ENCODE peak calls at places on chromosomes 5 and 9, in six cellular contexts. W is heart right ventricle, Z is neuronal stem cell, V is pancreas, S is IMR-90, R is heart left ventricle. A is an unnamed sample. For H3K4me1, the result is how much of the 10 kb centered on the place peaks cover.

GRCh38 chr5:13478831-13479465 is 465.5 kb downstream of the DNAH5 start:
- DNase-seq in W (no peak), Z (peak), V (no peak), S (peak), R (no peak), A (no peak)

GRCh38 chr5:93821892-93822291 is 80.5 kb upstream of the POU5F2 start:
- DNase-seq in W (no peak), Z (peak), V (no peak), S (no peak), R (no peak), A (no peak)

GRCh38 chr5:123559434-123559775 is 47.4 kb downstream of the CSNK1G3 start:
- DNase-seq in W (no peak), Z (no peak), V (no peak), S (no peak), R (no peak), A (peak)

GRCh38 chr5:156929366-156929948 is 33.6 kb downstream of the TIMD4 start:
- DNase-seq in W (no peak), Z (no peak), V (no peak), S (no peak), R (no peak), A (no peak)

GRCh38 chr5:92268343-92268742 is 885.2 kb upstream of the ARRDC3 start:
- DNase-seq in W (no peak), Z (no peak), V (no peak), S (no peak), R (no peak), A (no peak)

GRCh38 chr9:128045876-128046275 is 21.2 kb downstream of the NAIF1 start:
- DNase-seq in W (no peak), Z (no peak), V (no peak), S (no peak), R (no peak), A (no peak)

GRCh38 chr5:179762079-179762780 is 29.6 kb downstream of the MAML1 start:
- DNase-seq in W (no peak), Z (no peak), V (no peak), S (no peak), R (no peak), A (no peak)

GRCh38 chr9:136015656-136016055 is 54.5 kb upstream of the UBAC1 start:
- DNase-seq in W (no peak), Z (no peak), V (no peak), S (no peak), R (no peak), A (no peak)

GRCh38 chr9:136439550-136440408 is at the start of gene INPP5E:
- DNase-seq in W (peak), Z (peak), V (peak), S (peak), R (peak), A (peak)

GRCh38 chr9:119368179-119368578 is 1.1 kb downstream of the BRINP1 start:
- DNase-seq in W (no peak), Z (no peak), V (no peak), S (no peak), R (no peak), A (no peak)

GRCh38 chr5:124735169-124735858 is 11.1 kb downstream of the ZNF608 start:
- DNase-seq in W (peak), Z (no peak), V (no peak), S (no peak), R (no peak), A (peak)

GRCh38 chr5:51381801-51382507 is 1.3 kb upstream of the ISL1 start:
- DNase-seq in W (no peak), Z (peak), V (no peak), S (no peak), R (no peak), A (no peak)

GRCh38 chr5:6568383-6568782 is 64.5 kb downstream of the NSUN2 start:
- DNase-seq in W (no peak), Z (no peak), V (peak), S (no peak), R (peak), A (no peak)

GRCh38 chr5:165201364-165202143 is 1696.1 kb downstream of the MAT2B start:
- DNase-seq in W (no peak), Z (no peak), V (no peak), S (peak), R (no peak), A (peak)

GRCh38 chr5:151659001-151659754 is 27.5 kb downstream of the SPARC start:
- DNase-seq in W (peak), Z (peak), V (peak), S (peak), R (peak), A (peak)

GRCh38 chr5:42943931-42944631 is 96.0 kb downstream of the ANXA2R start:
- DNase-seq in W (peak), Z (peak), V (no peak), S (peak), R (no peak), A (peak)

GRCh38 chr5:169216864-169217263 is 84.1 kb downstream of the SLIT3 start:
- DNase-seq in W (no peak), Z (no peak), V (no peak), S (no peak), R (no peak), A (no peak)

GRCh38 chr5:53303105-53303504 is 177.3 kb upstream of the FST start:
- DNase-seq in W (no peak), Z (no peak), V (no peak), S (peak), R (no peak), A (peak)

GRCh38 chr5:133868946-133869674 is 99.3 kb downstream of the C5orf15 start:
- DNase-seq in W (peak), Z (peak), V (peak), S (peak), R (peak), A (peak)

GRCh38 chr5:50501510-50502209 is 60.6 kb upstream of the EMB start:
- DNase-seq in W (no peak), Z (no peak), V (no peak), S (no peak), R (no peak), A (no peak)

GRCh38 chr5:153926201-153926600 is 112.5 kb downstream of the FAM114A2 start:
- DNase-seq in W (no peak), Z (no peak), V (no peak), S (no peak), R (no peak), A (no peak)

GRCh38 chr9:93071464-93071863 is 13.0 kb downstream of the SUSD3 start:
- DNase-seq in W (no peak), Z (no peak), V (no peak), S (peak), R (no peak), A (peak)

GRCh38 chr9:68678430-68678829 is 26.6 kb upstream of the PIP5K1B start:
- DNase-seq in W (no peak), Z (no peak), V (no peak), S (peak), R (no peak), A (no peak)

GRCh38 chr9:83343366-83343765 is 194.8 kb downstream of the FRMD3 start:
- DNase-seq in W (no peak), Z (no peak), V (no peak), S (no peak), R (no peak), A (no peak)

GRCh38 chr5:434443-435146 is 8.4 kb upstream of the EXOC3 start:
- DNase-seq in W (no peak), Z (no peak), V (no peak), S (no peak), R (no peak), A (no peak)

GRCh38 chr5:27008604-27009564 is 29.5 kb downstream of the CDH9 start:
- DNase-seq in W (no peak), Z (no peak), V (no peak), S (no peak), R (no peak), A (no peak)

GRCh38 chr9:132946624-132947295 is 2.3 kb upstream of the TSC1 start:
- DNase-seq in W (no peak), Z (peak), V (no peak), S (peak), R (no peak), A (peak)

GRCh38 chr9:116337015-116337414 is 183.4 kb downstream of the PAPPA start:
- DNase-seq in W (no peak), Z (no peak), V (no peak), S (peak), R (no peak), A (peak)

GRCh38 chr9:108142504-108143201 is 653.1 kb upstream of the KLF4 start:
- DNase-seq in W (peak), Z (peak), V (no peak), S (peak), R (peak), A (peak)

GRCh38 chr5:166750376-166750775 is 1541.1 kb upstream of the WWC1 start:
- DNase-seq in W (no peak), Z (no peak), V (no peak), S (no peak), R (no peak), A (no peak)

GRCh38 chr5:59917121-59917520 is 23.6 kb upstream of the PDE4D start:
- DNase-seq in W (no peak), Z (no peak), V (no peak), S (no peak), R (no peak), A (no peak)

GRCh38 chr9:121989010-121989409 is 104.1 kb downstream of the TTLL11 start:
- DNase-seq in W (no peak), Z (peak), V (no peak), S (peak), R (peak), A (no peak)

GRCh38 chr9:136220017-136220729 is 15.2 kb upstream of the LHX3 start:
- DNase-seq in W (no peak), Z (no peak), V (no peak), S (peak), R (no peak), A (peak)

GRCh38 chr9:97740848-97741821 is 44.0 kb upstream of the XPA start:
- DNase-seq in W (peak), Z (peak), V (peak), S (peak), R (peak), A (peak)

GRCh38 chr5:133763744-133764143 is 151.4 kb upstream of the FSTL4 start:
- DNase-seq in W (no peak), Z (no peak), V (no peak), S (no peak), R (no peak), A (no peak)

GRCh38 chr9:105007143-105007542 is 79.2 kb upstream of the ABCA1 start:
- DNase-seq in W (no peak), Z (no peak), V (peak), S (peak), R (no peak), A (peak)

GRCh38 chr9:85417674-85418073 is 324.1 kb downstream of the AGTPBP1 start:
- DNase-seq in W (no peak), Z (no peak), V (no peak), S (no peak), R (no peak), A (no peak)

GRCh38 chr9:95750725-95751644 is 124.5 kb upstream of the ERCC6L2 start:
- DNase-seq in W (no peak), Z (no peak), V (no peak), S (no peak), R (no peak), A (no peak)

DNA sequence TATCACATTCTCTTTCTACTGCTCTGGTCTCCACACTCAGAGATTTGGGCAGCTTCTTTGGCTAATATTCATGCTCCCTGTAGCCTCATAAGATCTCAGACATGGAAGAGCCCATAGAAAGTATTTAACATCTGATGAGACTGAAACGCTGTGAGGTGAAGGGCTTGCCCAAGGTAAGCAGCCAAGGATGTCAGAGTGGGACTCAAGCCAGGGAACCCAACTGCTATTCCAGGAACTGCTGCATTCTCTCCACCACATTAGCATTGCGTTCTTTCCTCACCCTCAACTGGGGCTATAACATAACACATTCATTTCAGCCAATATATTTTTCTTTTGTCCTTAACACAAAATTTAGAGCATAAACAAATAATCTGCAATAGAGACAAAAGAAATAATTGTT is 3.8 kb downstream of the ADRB2 start:
- DNase-seq in W (no peak), Z (no peak), V (no peak), S (no peak), R (peak), A (no peak)
- H3K4me1 ChIP-seq in W (half or more), Z (under half), V (under half), S (under half), R (under half), A (under half)

GRCh38 chr9:129736334-129736733 is 16.5 kb downstream of the PTGES start:
- DNase-seq in W (no peak), Z (no peak), V (no peak), S (no peak), R (no peak), A (no peak)
- H3K4me1 ChIP-seq in W (under half), Z (under half), V (under half), S (under half), R (under half), A (under half)

GRCh38 chr5:83471405-83472212 is at the start of gene VCAN:
- DNase-seq in W (peak), Z (peak), V (peak), S (peak), R (peak), A (peak)

GRCh38 chr5:83470920-83471404 is 582 bp upstream of the VCAN start:
- DNase-seq in W (no peak), Z (no peak), V (no peak), S (no peak), R (no peak), A (no peak)

GRCh38 chr5:83470516-83470915 is 1.0 kb upstream of the VCAN start:
- DNase-seq in W (no peak), Z (no peak), V (no peak), S (no peak), R (no peak), A (no peak)

GRCh38 chr5:83467315-83468044 is 4.1 kb upstream of the VCAN start:
- DNase-seq in W (peak), Z (no peak), V (no peak), S (peak), R (peak), A (peak)

GRCh38 chr5:83469075-83469474 is 2.5 kb upstream of the VCAN start:
- DNase-seq in W (no peak), Z (no peak), V (no peak), S (no peak), R (no peak), A (no peak)
- H3K4me1 ChIP-seq in W (under half), Z (under half), V (under half), S (under half), R (under half), A (under half)

GRCh38 chr5:140228364-140228837 is 53.4 kb downstream of the CYSTM1 start:
- DNase-seq in W (no peak), Z (no peak), V (no peak), S (no peak), R (peak), A (no peak)
- H3K4me1 ChIP-seq in W (under half), Z (under half), V (under half), S (under half), R (under half), A (under half)

DNA sequence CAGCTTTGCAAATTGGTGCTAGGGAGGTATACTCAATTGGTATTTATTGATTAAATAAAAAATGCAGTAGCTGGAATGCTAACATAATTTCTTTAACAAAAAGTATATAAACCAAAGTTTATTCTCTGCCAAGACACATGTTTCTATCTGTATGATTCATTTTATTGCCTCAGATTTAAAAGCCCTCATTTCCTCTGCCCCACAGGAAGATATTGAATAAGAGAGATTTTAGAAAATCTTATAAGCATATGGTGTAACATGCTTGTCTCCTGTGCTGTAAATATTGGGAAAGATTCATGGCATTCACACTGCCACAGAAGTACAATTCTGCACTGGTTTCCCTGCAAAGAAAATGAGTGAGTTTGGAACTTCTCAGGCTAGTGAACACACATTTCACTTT is 134.9 kb upstream of the FBXL7 start:
- DNase-seq in W (no peak), Z (no peak), V (no peak), S (no peak), R (no peak), A (no peak)
- H3K4me1 ChIP-seq in W (under half), Z (under half), V (under half), S (under half), R (under half), A (under half)

GRCh38 chr5:39201795-39202593 is 17.4 kb downstream of the FYB1 start:
- DNase-seq in W (no peak), Z (no peak), V (no peak), S (no peak), R (no peak), A (no peak)
- H3K4me1 ChIP-seq in W (under half), Z (under half), V (under half), S (under half), R (under half), A (under half)

GRCh38 chr9:110357510-110357909 is 19.8 kb upstream of the TXNDC8 start:
- DNase-seq in W (no peak), Z (no peak), V (no peak), S (no peak), R (no peak), A (no peak)
- H3K4me1 ChIP-seq in W (under half), Z (under half), V (under half), S (under half), R (under half), A (under half)

DNA sequence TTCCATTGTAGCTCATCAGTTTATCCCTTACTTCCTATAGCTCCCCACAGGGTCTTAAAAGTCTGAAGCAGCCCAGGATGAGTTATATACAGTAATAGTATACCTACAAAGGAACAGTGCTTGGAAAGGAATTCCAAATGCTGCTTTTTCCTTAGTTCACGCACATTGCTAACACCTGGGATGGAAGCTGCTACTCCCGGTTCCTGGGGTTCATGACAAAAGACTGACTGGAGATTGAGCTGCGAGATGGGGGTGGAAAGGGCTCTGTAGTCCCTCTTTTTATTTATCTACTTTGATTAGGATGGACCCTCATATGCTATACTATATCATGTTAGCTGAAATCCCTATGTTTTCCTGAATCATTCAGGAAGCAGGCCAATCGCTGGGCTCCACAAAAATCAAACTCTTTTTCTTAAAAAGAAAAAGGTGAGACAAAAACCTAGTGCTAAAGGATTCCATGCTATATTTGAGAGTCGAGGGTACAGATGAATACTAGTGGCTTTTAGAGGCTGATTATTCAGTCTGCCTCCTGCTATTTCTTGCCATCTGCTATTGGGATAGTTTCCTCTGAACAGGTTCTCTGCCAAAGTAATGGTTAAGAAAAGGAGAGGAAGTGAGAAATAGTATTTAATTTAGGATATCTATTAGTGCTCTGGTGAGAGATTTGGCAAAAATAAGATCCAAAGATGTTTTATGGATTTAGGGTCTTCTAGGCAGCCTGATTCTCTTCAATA is 81.2 kb downstream of the MRPS27 start:
- DNase-seq in W (no peak), Z (no peak), V (no peak), S (no peak), R (no peak), A (no peak)
- H3K4me1 ChIP-seq in W (under half), Z (under half), V (under half), S (under half), R (under half), A (under half)

GRCh38 chr9:70589571-70590263 is 175.3 kb upstream of the KLF9 start:
- DNase-seq in W (peak), Z (no peak), V (no peak), S (peak), R (peak), A (peak)

GRCh38 chr9:70588999-70589398 is 174.5 kb upstream of the KLF9 start:
- DNase-seq in W (no peak), Z (no peak), V (no peak), S (no peak), R (no peak), A (no peak)

GRCh38 chr9:70590264-70590646 is 175.8 kb upstream of the KLF9 start:
- DNase-seq in W (no peak), Z (no peak), V (no peak), S (peak), R (no peak), A (peak)

GRCh38 chr9:70587143-70587710 is 172.8 kb upstream of the KLF9 start:
- DNase-seq in W (no peak), Z (no peak), V (no peak), S (peak), R (no peak), A (peak)

GRCh38 chr9:70588381-70588780 is 173.9 kb upstream of the KLF9 start:
- DNase-seq in W (no peak), Z (no peak), V (no peak), S (no peak), R (no peak), A (peak)
- H3K4me1 ChIP-seq in W (half or more), Z (under half), V (under half), S (under half), R (under half), A (under half)